ENCODE peak calls at places on chromosomes 12 and 14, in nine cellular contexts. F, L, J, Z, Y, K, G, U and E are unnamed samples. For H3K9me3 and H3K4me1, the result is how much of the 10 kb centered on the place peaks cover.

GRCh38 chr12:1083888-1084262 is 92.9 kb downstream of the ERC1 start:
- DNase-seq in F (peak), L (no peak), J (no peak), Z (no peak), Y (no peak), K (no peak), G (no peak), U (no peak), E (no peak)

GRCh38 chr12:53200458-53201169 is 6.4 kb downstream of the ITGB7 start:
- DNase-seq in F (no peak), L (no peak), J (no peak), Z (no peak), Y (no peak), K (no peak), G (no peak), U (no peak), E (no peak)

GRCh38 chr12:21773263-21773741 is 1.2 kb downstream of the KCNJ8 start:
- DNase-seq in F (peak), L (peak), J (no peak), Z (peak), Y (peak), K (peak), G (peak), U (peak), E (peak)

GRCh38 chr14:36019126-36019525 is 157.4 kb downstream of the PTCSC3 start:
- DNase-seq in F (no peak), L (no peak), J (no peak), Z (no peak), Y (no peak), K (no peak), G (no peak), U (no peak), E (no peak)

GRCh38 chr12:58893421-58893986 is 26.8 kb downstream of the LRIG3 start:
- DNase-seq in F (peak), L (no peak), J (no peak), Z (no peak), Y (no peak), K (no peak), G (no peak), U (no peak), E (no peak)

GRCh38 chr12:24081581-24081980 is 132.1 kb upstream of the SOX5 start:
- DNase-seq in F (no peak), L (no peak), J (no peak), Z (no peak), Y (no peak), K (no peak), G (no peak), U (no peak), E (no peak)

GRCh38 chr14:20247651-20248246 is 8.7 kb downstream of the OR11H4 start:
- DNase-seq in F (no peak), L (no peak), J (no peak), Z (no peak), Y (no peak), K (no peak), G (no peak), U (no peak), E (no peak)

GRCh38 chr12:88298761-88299242 is 156.7 kb downstream of the TMTC3 start:
- DNase-seq in F (peak), L (no peak), J (no peak), Z (no peak), Y (no peak), K (no peak), G (no peak), U (no peak), E (no peak)

GRCh38 chr12:67148265-67148664 is 120.9 kb upstream of the CAND1 start:
- DNase-seq in F (no peak), L (no peak), J (no peak), Z (no peak), Y (no peak), K (no peak), G (no peak), U (no peak), E (no peak)

GRCh38 chr14:51869426-51870113 is 9.2 kb downstream of the GNG2 start:
- DNase-seq in F (no peak), L (no peak), J (peak), Z (no peak), Y (no peak), K (no peak), G (no peak), U (no peak), E (no peak)

GRCh38 chr12:124770725-124771124 is 92.9 kb downstream of the SCARB1 start:
- DNase-seq in F (no peak), L (no peak), J (no peak), Z (no peak), Y (no peak), K (no peak), G (no peak), U (no peak), E (no peak)

GRCh38 chr12:111093428-111094142 is 173.2 kb upstream of the MYL2 start:
- DNase-seq in F (no peak), L (no peak), J (peak), Z (no peak), Y (no peak), K (no peak), G (no peak), U (no peak), E (no peak)

GRCh38 chr12:25781223-25781622 is 177.3 kb upstream of the RASSF8 start:
- DNase-seq in F (no peak), L (no peak), J (no peak), Z (no peak), Y (no peak), K (no peak), G (no peak), U (no peak), E (no peak)

GRCh38 chr12:50914872-50915484 is 37.4 kb upstream of the HIGD1C start:
- DNase-seq in F (no peak), L (no peak), J (no peak), Z (no peak), Y (no peak), K (no peak), G (no peak), U (no peak), E (no peak)
- H3K9me3 ChIP-seq in F (under half), L (under half), J (under half), Z (under half), Y (under half), K (under half), G (under half), U (half or more), E (under half)

GRCh38 chr12:54352891-54353874 is 11.1 kb downstream of the GPR84 start:
- DNase-seq in F (peak), L (no peak), J (no peak), Z (no peak), Y (no peak), K (no peak), G (no peak), U (no peak), E (no peak)
- H3K4me3 ChIP-seq in F (no peak), L (no peak), J (no peak), Z (no peak), Y (peak), K (no peak), G (no peak), U (no peak), E (no peak)

DNA sequence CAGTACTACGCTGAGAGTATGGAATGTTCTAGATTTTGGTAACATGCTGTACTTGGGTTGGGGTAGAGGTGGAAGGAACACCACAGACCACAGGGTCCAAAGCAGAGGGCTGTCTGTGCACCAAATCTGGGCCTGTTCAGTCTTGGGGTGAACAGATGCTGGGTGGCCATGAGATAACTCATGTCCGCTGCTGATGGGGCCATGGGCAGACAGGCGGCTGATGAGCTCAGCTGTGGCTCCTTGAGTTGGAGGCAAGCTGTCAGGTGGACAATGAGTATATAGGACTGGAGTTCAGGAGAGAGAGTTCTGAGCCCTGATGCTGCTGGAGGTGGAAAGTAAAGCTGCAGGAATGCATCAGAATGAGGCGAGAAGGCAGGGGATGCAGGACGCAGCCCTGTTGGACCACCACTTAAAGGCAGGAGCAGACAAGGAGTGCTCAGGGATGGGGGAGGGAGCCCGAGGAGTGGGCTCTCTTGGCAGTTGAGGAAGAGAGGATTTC is 6.2 kb downstream of the SMIM41 start:
- DNase-seq in F (no peak), L (no peak), J (no peak), Z (no peak), Y (no peak), K (no peak), G (peak), U (no peak), E (no peak)
- H3K4me1 ChIP-seq in F (under half), L (under half), J (under half), Z (half or more), Y (under half), K (under half), G (under half), U (under half), E (under half)

DNA sequence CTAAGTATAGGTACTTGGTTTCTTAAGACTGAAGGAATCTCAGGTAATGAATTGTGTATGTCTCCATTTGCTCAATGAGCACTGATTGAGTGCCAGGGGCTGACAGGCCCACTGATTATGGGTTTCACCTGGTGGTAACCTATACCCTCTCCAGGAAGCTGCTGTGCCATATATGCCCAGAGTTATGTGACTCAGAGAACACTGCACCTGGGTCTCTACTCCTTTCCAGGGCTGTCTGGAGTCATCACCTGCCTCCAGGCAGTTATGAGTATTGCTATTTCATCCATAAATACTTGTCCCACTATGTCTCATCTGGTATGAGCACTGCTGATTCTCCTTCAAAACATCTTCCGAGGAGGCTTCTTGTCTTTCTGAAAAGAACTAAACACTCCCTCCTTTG is 692.9 kb downstream of the BCL11B start:
- DNase-seq in F (no peak), L (no peak), J (no peak), Z (no peak), Y (no peak), K (peak), G (no peak), U (no peak), E (no peak)
- H3K9me3 ChIP-seq in F (under half), L (under half), J (under half), Z (under half), Y (under half), K (under half), G (under half), U (under half), E (under half)

GRCh38 chr14:50497351-50497750 is 35.0 kb downstream of the MAP4K5 start:
- DNase-seq in F (no peak), L (no peak), J (no peak), Z (no peak), Y (no peak), K (no peak), G (no peak), U (no peak), E (no peak)

GRCh38 chr14:50501642-50502041 is 30.7 kb downstream of the MAP4K5 start:
- DNase-seq in F (peak), L (no peak), J (no peak), Z (no peak), Y (no peak), K (no peak), G (no peak), U (no peak), E (no peak)
- H3K4me3 ChIP-seq in F (no peak), L (no peak), J (no peak), Z (no peak), Y (no peak), K (no peak), G (no peak), U (no peak), E (no peak)

GRCh38 chr14:75452324-75452723 is 24.5 kb downstream of the JDP2 start:
- DNase-seq in F (no peak), L (no peak), J (no peak), Z (peak), Y (no peak), K (no peak), G (no peak), U (peak), E (no peak)
- H3K4me1 ChIP-seq in F (half or more), L (half or more), J (under half), Z (half or more), Y (under half), K (under half), G (half or more), U (half or more), E (under half)

GRCh38 chr14:106489112-106489881 is 962.9 kb downstream of the TMEM121 start:
- DNase-seq in F (no peak), L (no peak), J (no peak), Z (no peak), Y (no peak), K (no peak), G (no peak), U (no peak), E (no peak)
- H3K9me3 ChIP-seq in F (under half), L (under half), J (under half), Z (under half), Y (under half), K (under half), G (under half), U (under half), E (under half)

GRCh38 chr14:83828406-83828805 is 1701.5 kb upstream of the FLRT2 start:
- DNase-seq in F (peak), L (no peak), J (no peak), Z (no peak), Y (no peak), K (no peak), G (no peak), U (no peak), E (no peak)

GRCh38 chr14:83825836-83826235 is 1704.1 kb upstream of the FLRT2 start:
- DNase-seq in F (no peak), L (no peak), J (no peak), Z (no peak), Y (no peak), K (no peak), G (no peak), U (no peak), E (no peak)

GRCh38 chr14:83827383-83827782 is 1702.6 kb upstream of the FLRT2 start:
- DNase-seq in F (peak), L (no peak), J (no peak), Z (no peak), Y (no peak), K (peak), G (no peak), U (no peak), E (no peak)

GRCh38 chr14:83826838-83827237 is 1703.1 kb upstream of the FLRT2 start:
- DNase-seq in F (peak), L (no peak), J (no peak), Z (no peak), Y (no peak), K (no peak), G (no peak), U (no peak), E (no peak)
- H3K4me3 ChIP-seq in F (no peak), L (no peak), J (no peak), Z (peak), Y (no peak), K (no peak), G (no peak), U (peak), E (peak)

DNA sequence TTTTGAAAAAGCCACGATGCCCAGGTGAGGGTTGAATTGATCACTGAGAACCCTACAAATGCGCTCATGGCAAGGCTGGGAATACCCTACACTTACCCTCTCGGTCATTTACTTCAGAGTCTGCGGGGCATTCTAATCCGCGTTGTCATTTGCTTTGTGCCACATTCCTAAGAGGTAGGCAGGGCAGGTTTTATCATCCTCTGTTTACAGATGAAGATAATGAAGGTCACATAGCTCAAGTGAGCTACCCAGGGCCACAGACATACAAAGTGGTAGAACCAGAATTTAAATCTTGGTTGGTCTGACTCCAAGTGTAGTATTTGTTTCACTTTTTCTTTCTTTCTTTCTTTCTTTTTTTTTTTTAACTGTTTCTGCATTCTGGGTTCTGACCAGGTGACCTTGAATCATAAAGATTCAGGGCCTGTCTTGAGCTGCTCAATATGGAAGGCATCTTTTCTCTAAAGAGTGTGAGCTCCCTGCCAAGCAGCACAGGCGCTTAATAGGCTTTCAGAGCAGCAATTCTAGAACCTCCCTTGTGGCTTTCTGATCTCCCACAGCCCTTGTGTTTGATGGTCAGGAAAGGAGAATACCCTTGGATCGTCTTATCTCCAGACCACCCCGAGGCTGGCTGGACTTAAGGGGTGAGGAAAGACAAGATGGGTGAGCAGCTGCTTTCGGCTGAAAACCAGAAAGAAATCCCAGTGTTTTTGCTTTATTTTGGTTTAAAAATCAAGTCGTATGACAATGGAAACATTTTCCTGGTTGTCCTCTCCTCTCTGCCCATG is 662 bp upstream of the BATF start:
- DNase-seq in F (no peak), L (no peak), J (no peak), Z (no peak), Y (no peak), K (no peak), G (no peak), U (no peak), E (no peak)
- H3K4me1 ChIP-seq in F (under half), L (under half), J (under half), Z (under half), Y (under half), K (under half), G (under half), U (under half), E (under half)

GRCh38 chr12:76074701-76075336 is 9.7 kb downstream of the NAP1L1 start:
- DNase-seq in F (no peak), L (no peak), J (no peak), Z (no peak), Y (no peak), K (no peak), G (no peak), U (no peak), E (no peak)
- H3K9me3 ChIP-seq in F (under half), L (under half), J (under half), Z (under half), Y (under half), K (under half), G (under half), U (under half), E (under half)